ENCODE peak calls at places on chromosomes 5 and 9, in nine cellular contexts. A is AG04450, F is spleen, G is uterus, B is Panc1, Y is fibroblast of lung, T is gastrocnemius medialis, J is cardiac muscle cell, L is A549. I is an unnamed sample.

GRCh38 chr5:174844971-174845370 is 120.6 kb downstream of the MSX2 start:
- DNase-seq in A (no peak), F (no peak), G (peak), B (no peak), Y (peak), T (peak), J (no peak), L (no peak), I (no peak)

GRCh38 chr5:177546262-177546741 is 8.1 kb downstream of the FAM193B start:
- DNase-seq in A (peak), F (no peak), G (peak), B (peak), Y (peak), T (peak), J (no peak), L (peak), I (peak)

GRCh38 chr5:129063483-129064136 is 30.9 kb upstream of the ISOC1 start:
- DNase-seq in A (no peak), F (no peak), G (no peak), B (no peak), Y (peak), T (no peak), J (no peak), L (no peak), I (no peak)

GRCh38 chr5:1130218-1130946 is 18.5 kb upstream of the SLC12A7 start:
- DNase-seq in A (no peak), F (no peak), G (no peak), B (no peak), Y (no peak), T (no peak), J (no peak), L (no peak), I (peak)

GRCh38 chr9:19431361-19432171 is 22.8 kb downstream of the ACER2 start:
- DNase-seq in A (no peak), F (no peak), G (peak), B (no peak), Y (peak), T (peak), J (no peak), L (no peak), I (no peak)

GRCh38 chr5:134600600-134600999 is 32.0 kb downstream of the SAR1B start:
- DNase-seq in A (peak), F (no peak), G (no peak), B (no peak), Y (no peak), T (no peak), J (no peak), L (no peak), I (no peak)

GRCh38 chr9:133199648-133200321 is 9.3 kb downstream of the OBP2B start:
- DNase-seq in A (no peak), F (peak), G (no peak), B (no peak), Y (no peak), T (peak), J (no peak), L (no peak), I (peak)

GRCh38 chr5:153490124-153491085 is at the start of gene GRIA1:
- DNase-seq in A (no peak), F (no peak), G (no peak), B (no peak), Y (peak), T (no peak), J (peak), L (no peak), I (no peak)

GRCh38 chr5:14228219-14228618 is 85.1 kb downstream of the TRIO start:
- DNase-seq in A (no peak), F (no peak), G (no peak), B (no peak), Y (no peak), T (no peak), J (no peak), L (no peak), I (no peak)
- H3K27ac ChIP-seq in A (no peak), F (no peak), G (no peak), B (peak), Y (no peak), T (peak), J (no peak), L (no peak), I (no peak)

DNA sequence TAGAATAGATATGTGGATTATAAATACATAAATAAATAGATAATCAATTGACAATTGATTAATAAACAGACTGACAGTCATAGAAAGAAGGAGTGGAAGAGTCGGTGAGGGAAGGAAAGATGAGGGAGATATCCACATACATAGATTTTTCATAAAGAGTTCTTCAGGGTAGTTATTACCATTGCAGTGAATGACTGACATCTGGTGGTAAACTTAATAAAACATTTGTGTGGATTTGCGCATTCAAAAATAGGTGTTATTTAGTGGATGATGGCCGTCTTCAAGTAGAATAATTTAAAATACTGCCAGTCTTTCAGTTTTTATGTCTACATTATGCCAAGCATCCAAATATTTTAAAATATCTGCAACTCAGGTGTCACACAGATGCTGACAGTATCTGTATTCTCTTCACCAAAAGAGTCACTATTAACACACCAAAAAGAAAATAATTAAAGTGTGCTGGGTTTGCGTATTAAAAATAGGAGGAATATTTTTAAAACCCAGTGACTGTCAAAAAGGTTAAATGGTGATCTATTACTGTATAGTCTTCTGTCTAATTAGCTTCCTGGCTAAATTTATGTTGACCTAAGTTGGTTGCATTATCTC is 78.8 kb downstream of the GIN1 start:
- DNase-seq in A (peak), F (no peak), G (no peak), B (peak), Y (peak), T (no peak), J (peak), L (peak), I (peak)
- TF ChIP-seq CTCF in A (peak), F (no peak), G (peak), B (peak), Y (peak), T (peak), J (peak), L (peak), I (peak)

GRCh38 chr5:132466453-132467291 is 23.9 kb downstream of the IRF1 start:
- DNase-seq in A (no peak), F (peak), G (no peak), B (no peak), Y (peak), T (no peak), J (no peak), L (no peak), I (peak)
- H3K27ac ChIP-seq in A (no peak), F (peak), G (peak), B (no peak), Y (peak), T (peak), J (no peak), L (no peak), I (peak)

GRCh38 chr5:35218981-35219380 is 11.3 kb downstream of the PRLR start:
- DNase-seq in A (no peak), F (no peak), G (no peak), B (no peak), Y (no peak), T (no peak), J (no peak), L (no peak), I (no peak)
- TF ChIP-seq CTCF in A (no peak), F (no peak), G (no peak), B (no peak), Y (no peak), T (no peak), J (no peak), L (no peak), I (no peak)

GRCh38 chr9:89804766-89805531 is 200.1 kb downstream of the GADD45G start:
- DNase-seq in A (no peak), F (no peak), G (no peak), B (no peak), Y (no peak), T (no peak), J (no peak), L (no peak), I (no peak)
- H3K27ac ChIP-seq in A (no peak), F (no peak), G (no peak), B (no peak), Y (no peak), T (no peak), J (no peak), L (no peak), I (no peak)

GRCh38 chr9:128733256-128733655 is 9.3 kb upstream of the ZDHHC12 start:
- DNase-seq in A (peak), F (no peak), G (peak), B (peak), Y (peak), T (no peak), J (peak), L (peak), I (peak)
- TF ChIP-seq CTCF in A (peak), F (no peak), G (peak), B (peak), Y (peak), T (peak), J (peak), L (peak), I (peak)

GRCh38 chr9:130825809-130826208 is 9.2 kb upstream of the ABL1 start:
- DNase-seq in A (no peak), F (no peak), G (no peak), B (no peak), Y (no peak), T (no peak), J (no peak), L (no peak), I (no peak)

GRCh38 chr9:130824079-130824478 is 11.0 kb upstream of the ABL1 start:
- DNase-seq in A (no peak), F (no peak), G (no peak), B (no peak), Y (no peak), T (no peak), J (no peak), L (no peak), I (no peak)

GRCh38 chr9:130823435-130823834 is 11.6 kb upstream of the ABL1 start:
- DNase-seq in A (no peak), F (no peak), G (no peak), B (no peak), Y (peak), T (no peak), J (no peak), L (no peak), I (no peak)

GRCh38 chr9:130825051-130825651 is 9.9 kb upstream of the ABL1 start:
- DNase-seq in A (no peak), F (no peak), G (peak), B (no peak), Y (peak), T (no peak), J (peak), L (no peak), I (peak)

DNA sequence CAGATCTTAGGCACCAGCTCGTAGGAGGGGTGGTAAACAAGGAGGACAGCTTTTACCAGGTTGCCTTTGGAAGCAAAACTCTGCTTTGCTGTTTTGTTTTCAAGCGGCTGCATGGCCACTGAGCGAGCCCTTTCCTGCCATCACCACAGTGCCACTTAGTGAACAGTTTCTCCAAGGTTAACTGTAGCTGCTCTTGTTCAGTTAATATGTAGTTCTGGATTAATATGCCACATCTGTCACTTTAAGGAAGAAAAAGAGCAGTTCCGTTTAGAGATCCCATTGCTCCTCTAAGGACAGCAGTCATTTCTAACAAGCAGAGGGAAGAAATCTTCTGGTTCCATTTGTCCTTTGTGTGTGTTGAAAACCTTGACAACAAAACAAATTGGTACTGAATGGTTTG is 10.4 kb upstream of the ABL1 start:
- DNase-seq in A (no peak), F (no peak), G (no peak), B (no peak), Y (no peak), T (no peak), J (no peak), L (no peak), I (no peak)
- H3K27ac ChIP-seq in A (peak), F (peak), G (peak), B (peak), Y (peak), T (peak), J (peak), L (peak), I (no peak)

GRCh38 chr9:113150670-113151591 is at the start of gene SLC31A2:
- DNase-seq in A (peak), F (peak), G (peak), B (peak), Y (peak), T (peak), J (peak), L (peak), I (peak)
- TF ChIP-seq CTCF in A (peak), F (no peak), G (no peak), B (peak), Y (peak), T (peak), J (peak), L (peak), I (peak)

DNA sequence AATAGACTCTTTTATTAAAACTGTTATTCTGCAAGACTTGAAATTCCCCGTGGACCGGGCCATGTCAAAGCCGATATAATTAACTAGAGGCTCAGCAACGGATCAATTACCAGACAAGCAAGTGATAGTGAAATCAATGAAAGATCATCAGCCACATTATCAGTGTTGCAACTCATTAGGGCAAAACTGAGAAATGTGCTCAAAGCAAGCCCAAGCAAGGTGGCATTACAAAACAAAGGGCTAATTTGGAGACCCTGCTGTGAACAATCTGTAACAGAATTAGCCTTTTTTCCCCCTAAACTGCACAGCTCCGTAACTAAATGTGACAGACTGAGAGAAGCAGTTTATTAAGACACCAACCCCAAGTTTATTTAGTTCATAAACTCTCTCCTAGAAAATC is 140.3 kb downstream of the BNC2 start:
- DNase-seq in A (no peak), F (no peak), G (no peak), B (no peak), Y (no peak), T (no peak), J (no peak), L (no peak), I (no peak)
- H3K27ac ChIP-seq in A (no peak), F (no peak), G (peak), B (no peak), Y (no peak), T (no peak), J (no peak), L (peak), I (no peak)